ENCODE peak calls at places on chromosomes 5 and 9, in seven cellular contexts. P, J, T, A, L, B and U are unnamed samples.

GRCh38 chr5:170681013-170681433 is 102.5 kb upstream of the GABRP start:
- DNase-seq in P (no peak), J (no peak), T (no peak), A (no peak), L (peak), B (no peak), U (peak)

GRCh38 chr9:124574534-124574933 is 67.3 kb upstream of the NR5A1 start:
- DNase-seq in P (no peak), J (no peak), T (no peak), A (no peak), L (no peak), B (no peak), U (no peak)

GRCh38 chr9:116368680-116369079 is 215.1 kb downstream of the PAPPA start:
- DNase-seq in P (no peak), J (no peak), T (no peak), A (no peak), L (no peak), B (no peak), U (no peak)

GRCh38 chr5:112154940-112155686 is 264.0 kb downstream of the EPB41L4A start:
- DNase-seq in P (no peak), J (no peak), T (no peak), A (no peak), L (no peak), B (no peak), U (no peak)

GRCh38 chr5:120228262-120229031 is 235.7 kb upstream of the PRR16 start:
- DNase-seq in P (peak), J (no peak), T (no peak), A (no peak), L (no peak), B (no peak), U (no peak)

GRCh38 chr5:72818866-72819534 is 2.5 kb downstream of the TNPO1 start:
- DNase-seq in P (peak), J (peak), T (peak), A (peak), L (peak), B (peak), U (no peak)

GRCh38 chr5:145951071-145951470 is 14.7 kb downstream of the SH3RF2 start:
- DNase-seq in P (no peak), J (no peak), T (no peak), A (no peak), L (no peak), B (no peak), U (no peak)

GRCh38 chr5:142531977-142532376 is 153.9 kb downstream of the FGF1 start:
- DNase-seq in P (no peak), J (no peak), T (no peak), A (no peak), L (no peak), B (no peak), U (no peak)

GRCh38 chr9:133843751-133844373 is 105.7 kb upstream of the SARDH start:
- DNase-seq in P (no peak), J (no peak), T (no peak), A (no peak), L (no peak), B (no peak), U (no peak)

GRCh38 chr5:135488727-135489465 is 36.7 kb upstream of the TIFAB start:
- DNase-seq in P (peak), J (no peak), T (no peak), A (no peak), L (peak), B (no peak), U (peak)
- H3K4me3 ChIP-seq in P (peak), J (peak), T (peak), A (peak), L (peak), B (peak), U (no peak)

GRCh38 chr5:179821298-179822058 is 773 bp downstream of the SQSTM1 start:
- DNase-seq in P (peak), J (peak), T (peak), A (peak), L (peak), B (peak), U (peak)

GRCh38 chr5:179820127-179820482 is 600 bp upstream of the SQSTM1 start:
- DNase-seq in P (no peak), J (no peak), T (no peak), A (no peak), L (no peak), B (no peak), U (no peak)

GRCh38 chr5:179822444-179822990 is 1.8 kb downstream of the SQSTM1 start:
- DNase-seq in P (no peak), J (no peak), T (peak), A (no peak), L (no peak), B (no peak), U (no peak)

GRCh38 chr5:179820483-179821297 is at the start of gene SQSTM1:
- DNase-seq in P (peak), J (peak), T (peak), A (peak), L (peak), B (peak), U (peak)

DNA sequence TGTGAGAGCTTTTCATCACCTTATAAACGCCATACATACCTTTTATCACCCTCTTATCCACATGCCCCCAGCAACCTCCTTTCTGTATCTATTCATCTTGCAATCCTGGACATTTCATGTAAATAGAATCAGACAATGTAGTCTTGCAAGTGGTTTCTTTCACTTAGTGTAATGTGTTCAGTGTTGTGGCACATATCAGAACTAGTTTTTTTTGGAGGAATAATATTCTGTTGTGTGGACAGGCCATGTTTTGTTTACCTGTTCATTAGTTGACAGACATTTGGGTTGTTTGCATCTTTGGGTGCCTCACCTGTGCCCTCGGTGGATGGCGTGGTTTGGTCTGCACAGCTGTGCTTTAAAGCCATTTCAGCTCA is 1.3 kb downstream of the SQSTM1 start:
- DNase-seq in P (no peak), J (no peak), T (no peak), A (no peak), L (no peak), B (no peak), U (no peak)
- TF ChIP-seq POLR2AphosphoS5 in P (no peak), J (no peak), T (no peak), A (no peak), L (no peak), B (no peak), U (no peak)

DNA sequence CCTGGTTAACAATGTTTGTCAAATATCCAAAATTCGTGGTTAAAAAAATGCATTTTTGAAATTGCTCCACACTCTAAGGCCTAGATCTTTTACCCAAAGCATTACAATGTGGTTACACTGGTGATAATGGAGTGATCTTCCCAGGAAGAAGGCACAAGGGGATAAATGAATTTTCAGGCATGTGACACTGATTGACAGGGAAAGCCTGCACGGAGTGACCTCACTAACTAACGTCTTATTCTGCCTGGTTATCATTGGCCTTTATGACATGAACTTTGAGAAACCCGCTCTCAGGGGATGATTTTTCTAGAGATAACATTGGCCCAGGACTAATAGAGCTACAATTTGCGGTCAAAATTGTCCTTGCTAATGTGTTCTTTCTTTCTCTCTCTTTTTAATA is 137.6 kb downstream of the PRKACG start:
- DNase-seq in P (no peak), J (no peak), T (no peak), A (no peak), L (no peak), B (no peak), U (no peak)
- TF ChIP-seq EP300 in P (no peak), J (no peak), T (no peak), A (no peak), L (no peak), B (no peak), U (no peak)

DNA sequence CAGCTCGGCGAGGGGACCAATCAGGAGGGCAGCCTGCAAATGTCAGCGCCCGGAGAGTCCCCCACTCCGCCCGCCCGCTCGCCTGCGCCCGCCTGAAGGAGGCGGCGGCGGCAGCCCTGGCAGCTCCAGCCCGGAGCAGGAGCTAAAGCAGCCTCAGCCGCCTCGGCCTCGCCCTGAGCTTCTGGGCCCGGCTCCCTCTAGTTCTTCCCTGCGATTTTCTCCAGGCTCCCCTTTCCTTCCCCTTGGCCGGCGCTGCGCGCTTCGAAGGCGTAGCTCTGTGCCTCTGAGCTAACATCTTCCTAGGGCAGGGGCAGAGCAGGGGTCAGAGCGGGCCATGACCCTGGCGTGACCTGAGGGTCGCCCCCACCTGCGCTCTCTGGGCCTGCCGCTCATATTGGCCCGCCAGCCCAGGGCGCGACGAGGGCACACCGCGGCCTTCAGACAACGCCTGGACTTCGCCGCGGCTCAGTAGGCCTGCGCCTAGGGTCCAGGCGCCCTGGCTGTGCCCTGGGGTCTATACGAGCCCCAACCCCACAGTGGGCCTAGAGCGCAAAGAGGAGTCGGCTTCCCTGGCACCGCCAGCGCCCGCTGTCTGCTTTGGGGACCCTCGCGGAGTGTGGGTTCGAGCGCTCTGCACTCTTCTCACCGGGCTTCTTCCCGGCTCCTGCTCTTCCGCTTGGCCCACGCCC is 394 bp upstream of the OTP start:
- DNase-seq in P (no peak), J (no peak), T (no peak), A (no peak), L (no peak), B (no peak), U (no peak)
- H3K4me3 ChIP-seq in P (no peak), J (no peak), T (no peak), A (peak), L (no peak), B (no peak), U (no peak)

DNA sequence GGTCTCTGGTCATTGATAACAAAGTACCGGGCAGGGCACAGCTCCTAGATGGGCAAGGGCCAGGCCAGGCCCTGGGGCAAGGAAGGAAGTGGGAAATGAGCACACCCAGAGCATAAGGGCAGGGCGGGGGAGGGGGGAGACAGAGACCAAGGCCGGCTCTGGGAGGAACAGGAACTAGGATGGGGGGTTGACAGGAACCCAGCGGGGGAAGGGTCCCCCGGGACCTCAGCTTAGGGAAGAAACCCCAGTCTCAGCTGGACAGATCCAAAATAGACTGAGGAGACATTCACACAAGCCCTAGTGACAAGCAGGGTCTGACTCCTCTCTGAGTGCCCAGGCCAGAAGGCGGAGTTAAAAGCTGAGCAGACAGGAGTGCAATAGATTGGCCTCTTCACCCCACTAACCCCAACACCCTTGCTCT is 731 bp downstream of the ATOSB start:
- DNase-seq in P (no peak), J (peak), T (peak), A (peak), L (peak), B (peak), U (peak)
- TF ChIP-seq POLR2AphosphoS5 in P (no peak), J (no peak), T (no peak), A (no peak), L (no peak), B (no peak), U (peak)

GRCh38 chr9:105243935-105244273 is 547 bp upstream of the SLC44A1 start:
- DNase-seq in P (no peak), J (no peak), T (no peak), A (no peak), L (no peak), B (no peak), U (no peak)

GRCh38 chr9:105244996-105245719 is 707 bp downstream of the SLC44A1 start:
- DNase-seq in P (no peak), J (peak), T (peak), A (peak), L (no peak), B (peak), U (peak)

GRCh38 chr9:105243015-105243686 is 1.3 kb upstream of the SLC44A1 start:
- DNase-seq in P (no peak), J (no peak), T (no peak), A (no peak), L (no peak), B (no peak), U (no peak)

GRCh38 chr9:105245720-105246161 is 1.3 kb downstream of the SLC44A1 start:
- DNase-seq in P (no peak), J (no peak), T (no peak), A (no peak), L (no peak), B (no peak), U (no peak)

GRCh38 chr9:105244274-105244995 is at the start of gene SLC44A1:
- DNase-seq in P (peak), J (peak), T (peak), A (peak), L (peak), B (peak), U (peak)
- TF ChIP-seq EP300 in P (peak), J (no peak), T (no peak), A (no peak), L (no peak), B (no peak), U (no peak)